ENCODE peak calls at places on chromosomes 13 and 19, in seven cellular contexts. V is hepatocyte; S is cardiac muscle cell; O is thoracic aorta; D is effector memory CD4-positive, alpha-beta T cell; M is PC-9; G is heart left ventricle. F is an unnamed sample.

GRCh38 chr13:21949818-21950429 is 279.1 kb downstream of the FGF9 start:
- DNase-seq in V (no peak), S (no peak), O (no peak), D (no peak), M (no peak), G (no peak), F (no peak)

GRCh38 chr13:21014139-21014665 is 47.2 kb downstream of the LATS2 start:
- DNase-seq in V (peak; percentile 37), S (no peak), O (no peak), D (no peak), M (no peak), G (no peak), F (peak; percentile 76)

GRCh38 chr19:1961545-1961878 is 20.5 kb downstream of the CSNK1G2 start:
- DNase-seq in V (no peak), S (no peak), O (no peak), D (no peak), M (no peak), G (no peak), F (no peak)

GRCh38 chr13:30908416-30908980 is 2.4 kb downstream of the MEDAG start:
- DNase-seq in V (peak; percentile 23), S (peak; percentile 92), O (no peak), D (no peak), M (no peak), G (peak; percentile 76), F (peak; percentile 28)

GRCh38 chr19:49520705-49521319 is 7.0 kb upstream of the RCN3 start:
- DNase-seq in V (no peak), S (no peak), O (no peak), D (no peak), M (no peak), G (peak; percentile 68), F (no peak)

GRCh38 chr19:17775245-17775927 is 19.6 kb upstream of the B3GNT3 start:
- DNase-seq in V (peak; percentile 72), S (peak; percentile 43), O (no peak), D (peak; percentile 22), M (peak; percentile 70), G (no peak), F (no peak)

GRCh38 chr13:38888309-38888708 is 102.3 kb downstream of the STOML3 start:
- DNase-seq in V (no peak), S (peak; percentile 7), O (no peak), D (no peak), M (no peak), G (no peak), F (no peak)

GRCh38 chr13:45564108-45564507 is 51.4 kb downstream of the ERICH6B start:
- DNase-seq in V (peak; percentile 56), S (peak; percentile 57), O (no peak), D (no peak), M (no peak), G (no peak), F (no peak)

GRCh38 chr13:29383476-29383875 is 212.0 kb downstream of the SLC7A1 start:
- DNase-seq in V (no peak), S (no peak), O (no peak), D (no peak), M (no peak), G (no peak), F (no peak)

GRCh38 chr13:96086736-96087135 is 3.2 kb upstream of the HS6ST3 start:
- DNase-seq in V (no peak), S (no peak), O (no peak), D (no peak), M (no peak), G (no peak), F (no peak)

DNA sequence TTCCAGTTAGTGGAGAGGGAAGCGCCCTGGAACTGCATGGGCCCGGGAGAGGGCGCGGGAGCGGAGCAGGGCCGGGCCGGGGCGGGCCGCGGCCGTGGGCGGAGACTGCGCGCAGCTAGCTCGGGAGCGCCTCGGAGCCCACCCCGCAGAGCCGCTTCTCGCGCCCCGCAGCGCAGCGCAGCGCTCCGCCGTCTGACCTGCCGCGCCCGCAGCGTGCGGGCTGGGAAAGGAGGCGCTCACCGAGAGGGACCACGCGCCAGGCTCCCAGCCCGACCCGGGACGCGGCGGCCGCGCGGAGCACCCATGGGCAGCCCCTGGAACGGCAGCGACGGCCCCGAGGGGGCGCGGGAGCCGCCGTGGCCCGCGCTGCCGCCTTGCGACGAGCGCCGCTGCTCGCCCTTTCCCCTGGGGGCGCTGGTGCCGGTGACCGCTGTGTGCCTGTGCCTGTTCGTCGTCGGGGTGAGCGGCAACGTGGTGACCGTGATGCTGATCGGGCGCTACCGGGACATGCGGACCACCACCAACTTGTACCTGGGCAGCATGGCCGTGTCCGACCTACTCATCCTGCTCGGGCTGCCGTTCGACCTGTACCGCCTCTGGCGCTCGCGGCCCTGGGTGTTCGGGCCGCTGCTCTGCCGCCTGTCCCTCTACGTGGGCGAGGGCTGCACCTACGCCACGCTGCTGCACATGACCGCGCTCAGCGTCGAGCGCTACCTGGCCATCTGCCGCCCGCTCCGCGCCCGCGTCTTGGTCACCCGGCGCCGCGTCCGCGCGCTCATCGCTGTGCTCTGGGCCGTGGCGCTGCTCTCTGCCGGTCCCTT is at the start of gene MLNR:
- DNase-seq in V (peak; percentile 46), S (peak; percentile 49), O (no peak), D (peak; percentile 12), M (no peak), G (peak; percentile 51), F (peak; percentile 53)
- H3K9me3 ChIP-seq in V (no peaks in the 10 kb centered on the region), S (no peaks in the 10 kb centered on the region), O (no peaks in the 10 kb centered on the region), D (no peaks in the 10 kb centered on the region), M (no peaks in the 10 kb centered on the region), G (no peaks in the 10 kb centered on the region), F (no peaks in the 10 kb centered on the region)

DNA sequence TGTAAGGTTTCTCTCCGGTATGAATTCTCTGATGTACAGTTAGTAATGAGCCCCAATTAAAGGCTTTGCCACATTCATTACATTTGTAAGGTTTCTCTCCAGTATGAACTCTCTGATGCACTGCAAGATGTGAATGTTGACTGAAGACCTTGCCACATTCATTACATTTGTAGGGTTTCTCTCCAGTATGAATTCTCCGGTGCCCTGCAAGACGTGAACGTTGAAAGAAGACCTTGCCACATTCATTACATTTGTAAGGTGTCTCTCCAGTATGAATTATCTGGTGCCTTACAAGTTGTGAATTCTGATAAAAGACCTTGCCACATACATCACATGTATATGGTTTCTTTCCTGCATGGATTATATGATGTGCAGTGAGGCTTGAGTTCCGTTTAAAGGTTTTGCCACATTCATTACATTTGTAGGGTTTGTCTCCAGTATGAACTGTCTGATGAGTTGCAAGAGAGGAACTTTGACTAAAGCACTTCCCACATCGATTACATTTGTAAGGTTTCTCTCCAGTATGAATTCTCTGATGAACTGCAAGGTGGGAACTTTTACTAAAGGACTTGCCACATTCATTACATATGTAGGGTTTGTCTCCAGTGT is 17.7 kb upstream of the ZNF432 start:
- DNase-seq in V (no peak), S (no peak), O (no peak), D (no peak), M (no peak), G (no peak), F (no peak)
- H3K9me3 ChIP-seq in V (peaks cover 87% of the 10 kb centered on the region), S (peaks cover 15% of the 10 kb centered on the region), O (peaks cover 98% of the 10 kb centered on the region), D (peaks cover 81% of the 10 kb centered on the region), M (peaks cover 94% of the 10 kb centered on the region), G (peaks cover 100% of the 10 kb centered on the region), F (no peaks in the 10 kb centered on the region)

DNA sequence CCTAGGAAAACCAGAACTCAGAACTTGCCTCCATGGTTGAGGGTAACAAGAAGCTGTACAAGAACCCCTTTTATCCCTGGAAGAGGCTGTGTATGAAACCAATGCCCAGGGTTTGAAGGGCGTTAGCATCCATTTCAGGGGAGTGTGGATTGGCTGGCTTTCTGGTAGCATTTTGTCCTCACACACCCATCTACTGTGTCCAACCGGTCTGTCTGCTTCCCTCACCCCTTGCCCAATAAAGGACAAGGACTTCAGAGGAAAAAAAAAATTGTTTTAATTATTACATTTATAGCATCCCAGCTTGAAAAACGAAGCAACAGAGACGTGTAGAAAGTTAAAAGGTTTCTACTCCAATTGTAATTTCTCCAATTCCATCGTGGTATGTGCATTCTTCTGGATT is 2.7 kb upstream of the CYP4F8 start:
- DNase-seq in V (no peak), S (no peak), O (no peak), D (no peak), M (no peak), G (no peak), F (no peak)
- H3K9me3 ChIP-seq in V (no peaks in the 10 kb centered on the region), S (no peaks in the 10 kb centered on the region), O (no peaks in the 10 kb centered on the region), D (no peaks in the 10 kb centered on the region), M (no peaks in the 10 kb centered on the region), G (no peaks in the 10 kb centered on the region), F (no peaks in the 10 kb centered on the region)

GRCh38 chr19:8887364-8887763 is 55.2 kb downstream of the MBD3L1 start:
- DNase-seq in V (no peak), S (no peak), O (no peak), D (no peak), M (no peak), G (no peak), F (no peak)
- H3K9me3 ChIP-seq in V (no peaks in the 10 kb centered on the region), S (peaks cover 2% of the 10 kb centered on the region), O (no peaks in the 10 kb centered on the region), D (no peaks in the 10 kb centered on the region), M (no peaks in the 10 kb centered on the region), G (no peaks in the 10 kb centered on the region), F (no peaks in the 10 kb centered on the region)

GRCh38 chr13:63287926-63288325 is 1872.3 kb upstream of the PCDH20 start:
- DNase-seq in V (no peak), S (no peak), O (no peak), D (no peak), M (no peak), G (no peak), F (no peak)

GRCh38 chr13:63297162-63297561 is 1881.5 kb upstream of the PCDH20 start:
- DNase-seq in V (no peak), S (no peak), O (no peak), D (no peak), M (no peak), G (no peak), F (no peak)

GRCh38 chr13:63288576-63288975 is 1872.9 kb upstream of the PCDH20 start:
- DNase-seq in V (no peak), S (no peak), O (no peak), D (no peak), M (no peak), G (no peak), F (no peak)

DNA sequence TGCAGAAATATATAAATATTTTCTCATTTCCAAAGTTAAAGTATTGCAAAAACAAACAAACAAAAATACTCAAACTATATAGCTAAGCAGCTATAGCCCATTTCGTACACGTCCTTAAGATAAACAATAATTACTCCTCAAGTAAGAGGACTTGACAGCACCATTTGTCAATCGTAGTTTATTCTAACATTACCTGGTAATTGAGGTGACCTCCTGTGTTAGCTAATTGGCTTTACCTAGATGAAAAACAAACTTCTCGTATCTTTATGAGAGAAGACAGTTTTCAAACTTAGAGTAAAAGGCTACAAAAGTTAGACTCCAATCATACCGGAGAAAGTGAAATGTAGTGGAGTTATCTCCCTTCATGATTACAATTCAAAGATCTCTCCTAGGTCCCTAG is 1876.1 kb upstream of the PCDH20 start:
- DNase-seq in V (no peak), S (no peak), O (no peak), D (no peak), M (no peak), G (no peak), F (no peak)
- H3K9me3 ChIP-seq in V (no peaks in the 10 kb centered on the region), S (no peaks in the 10 kb centered on the region), O (no peaks in the 10 kb centered on the region), D (no peaks in the 10 kb centered on the region), M (no peaks in the 10 kb centered on the region), G (no peaks in the 10 kb centered on the region), F (no peaks in the 10 kb centered on the region)